ENCODE peak calls at places on chromosome 18, in eight cellular contexts. One of them, this sample, is unnamed.

GRCh38 chr18:43125471-43125870 is 10.0 kb upstream of the RIT2 start:
- DNase-seq in BJ: no peak
- DNase-seq in MM.1S: no peak
- DNase-seq in RWPE2: no peak
- DNase-seq in transverse colon: no peak
- DNase-seq in astrocyte of the cerebellum: no peak
- DNase-seq in HFF-Myc: no peak
- DNase-seq in thyroid gland: no peak
- DNase-seq in this sample: no peak

GRCh38 chr18:42339324-42339723 is 384.3 kb downstream of the PIK3C3 start:
- DNase-seq in MM.1S: no peak
- DNase-seq in HFF-Myc: no peak
- DNase-seq in astrocyte of the cerebellum: no peak
- DNase-seq in BJ: no peak
- DNase-seq in RWPE2: no peak
- DNase-seq in thyroid gland: no peak
- DNase-seq in transverse colon: no peak
- DNase-seq in this sample: no peak

GRCh38 chr18:60649107-60649506 is 276.5 kb upstream of the MC4R start:
- DNase-seq in HFF-Myc: no peak
- DNase-seq in BJ: no peak
- DNase-seq in transverse colon: no peak
- DNase-seq in RWPE2: no peak
- DNase-seq in thyroid gland: no peak
- DNase-seq in astrocyte of the cerebellum: no peak
- DNase-seq in MM.1S: peak; percentile 88
- DNase-seq in this sample: no peak

GRCh38 chr18:66495844-66496243 is 108.0 kb downstream of the CDH19 start:
- DNase-seq in thyroid gland: peak; percentile 80
- DNase-seq in astrocyte of the cerebellum: peak; percentile 4
- DNase-seq in BJ: no peak
- DNase-seq in MM.1S: peak; percentile 73
- DNase-seq in transverse colon: peak; percentile 30
- DNase-seq in HFF-Myc: no peak
- DNase-seq in RWPE2: no peak
- DNase-seq in this sample: no peak

GRCh38 chr18:68484241-68484640 is 230.7 kb downstream of the TMX3 start:
- DNase-seq in BJ: no peak
- DNase-seq in thyroid gland: no peak
- DNase-seq in MM.1S: no peak
- DNase-seq in astrocyte of the cerebellum: peak; percentile 13
- DNase-seq in RWPE2: no peak
- DNase-seq in HFF-Myc: no peak
- DNase-seq in transverse colon: no peak
- DNase-seq in this sample: no peak

GRCh38 chr18:37447959-37448916 is 117.4 kb downstream of the CELF4 start:
- DNase-seq in thyroid gland: no peak
- DNase-seq in BJ: no peak
- DNase-seq in astrocyte of the cerebellum: no peak
- DNase-seq in transverse colon: no peak
- DNase-seq in HFF-Myc: no peak
- DNase-seq in MM.1S: no peak
- DNase-seq in RWPE2: no peak
- DNase-seq in this sample: no peak

GRCh38 chr18:59372975-59373374 is 13.9 kb upstream of the LMAN1 start:
- DNase-seq in BJ: no peak
- DNase-seq in HFF-Myc: no peak
- DNase-seq in transverse colon: no peak
- DNase-seq in RWPE2: no peak
- DNase-seq in astrocyte of the cerebellum: no peak
- DNase-seq in thyroid gland: no peak
- DNase-seq in MM.1S: no peak
- DNase-seq in this sample: no peak

GRCh38 chr18:24915547-24915946 is 436.4 kb downstream of the ZNF521 start:
- DNase-seq in astrocyte of the cerebellum: peak; percentile 8
- DNase-seq in MM.1S: no peak
- DNase-seq in RWPE2: no peak
- DNase-seq in thyroid gland: no peak
- DNase-seq in BJ: peak; percentile 18
- DNase-seq in transverse colon: no peak
- DNase-seq in HFF-Myc: peak; percentile 25
- DNase-seq in this sample: no peak

GRCh38 chr18:45059695-45060094 is 379.0 kb downstream of the SETBP1 start:
- DNase-seq in thyroid gland: no peak
- DNase-seq in MM.1S: no peak
- DNase-seq in transverse colon: no peak
- DNase-seq in RWPE2: no peak
- DNase-seq in astrocyte of the cerebellum: no peak
- DNase-seq in HFF-Myc: peak; percentile 79
- DNase-seq in BJ: peak; percentile 44
- DNase-seq in this sample: no peak

GRCh38 chr18:1053654-1054315 is 149.1 kb downstream of the ADCYAP1 start:
- DNase-seq in transverse colon: no peak
- DNase-seq in RWPE2: no peak
- DNase-seq in HFF-Myc: no peak
- DNase-seq in BJ: no peak
- DNase-seq in MM.1S: no peak
- DNase-seq in thyroid gland: no peak
- DNase-seq in astrocyte of the cerebellum: peak; percentile 18
- DNase-seq in this sample: no peak

GRCh38 chr18:36379426-36379984 is 82.0 kb downstream of the FHOD3 start:
- DNase-seq in RWPE2: no peak
- DNase-seq in MM.1S: no peak
- DNase-seq in BJ: no peak
- DNase-seq in thyroid gland: no peak
- DNase-seq in astrocyte of the cerebellum: no peak
- DNase-seq in transverse colon: no peak
- DNase-seq in HFF-Myc: no peak
- DNase-seq in this sample: no peak

GRCh38 chr18:68897286-68897685 is 99.4 kb downstream of the CCDC102B start:
- DNase-seq in RWPE2: no peak
- DNase-seq in MM.1S: no peak
- DNase-seq in HFF-Myc: no peak
- DNase-seq in astrocyte of the cerebellum: no peak
- DNase-seq in BJ: no peak
- DNase-seq in transverse colon: no peak
- DNase-seq in thyroid gland: no peak
- DNase-seq in this sample: no peak

GRCh38 chr18:74493689-74494088 is 2.5 kb upstream of the CNDP2 start:
- DNase-seq in MM.1S: peak; percentile 89
- DNase-seq in BJ: no peak
- DNase-seq in RWPE2: no peak
- DNase-seq in astrocyte of the cerebellum: peak; percentile 51
- DNase-seq in HFF-Myc: no peak
- DNase-seq in transverse colon: peak; percentile 59
- DNase-seq in thyroid gland: peak; percentile 48
- DNase-seq in this sample: peak; percentile 65

GRCh38 chr18:51211552-51211951 is 14.1 kb upstream of the MEX3C start:
- DNase-seq in astrocyte of the cerebellum: peak; percentile 54
- DNase-seq in MM.1S: no peak
- DNase-seq in transverse colon: peak; percentile 13
- DNase-seq in RWPE2: no peak
- DNase-seq in thyroid gland: no peak
- DNase-seq in HFF-Myc: no peak
- DNase-seq in BJ: no peak
- DNase-seq in this sample: no peak

GRCh38 chr18:58993260-58993659 is 128.6 kb downstream of the ZNF532 start:
- DNase-seq in RWPE2: no peak
- DNase-seq in MM.1S: no peak
- DNase-seq in astrocyte of the cerebellum: peak; percentile 90
- DNase-seq in thyroid gland: no peak
- DNase-seq in BJ: peak; percentile 73
- DNase-seq in transverse colon: no peak
- DNase-seq in HFF-Myc: peak; percentile 72
- DNase-seq in this sample: no peak

GRCh38 chr18:65750421-65751144 is at the start of gene CDH7:
- DNase-seq in transverse colon: no peak
- DNase-seq in RWPE2: no peak
- DNase-seq in astrocyte of the cerebellum: no peak
- DNase-seq in HFF-Myc: no peak
- DNase-seq in BJ: no peak
- DNase-seq in thyroid gland: peak; percentile 2
- DNase-seq in MM.1S: no peak
- DNase-seq in this sample: no peak

GRCh38 chr18:27447530-27447929 is 262.4 kb upstream of the CHST9 start:
- DNase-seq in transverse colon: no peak
- DNase-seq in HFF-Myc: no peak
- DNase-seq in MM.1S: no peak
- DNase-seq in astrocyte of the cerebellum: no peak
- DNase-seq in RWPE2: no peak
- DNase-seq in thyroid gland: no peak
- DNase-seq in BJ: no peak
- DNase-seq in this sample: no peak

GRCh38 chr18:8319798-8320477 is 289.3 kb upstream of the RAB12 start:
- DNase-seq in transverse colon: no peak
- DNase-seq in HFF-Myc: no peak
- DNase-seq in thyroid gland: no peak
- DNase-seq in MM.1S: no peak
- DNase-seq in BJ: no peak
- DNase-seq in RWPE2: no peak
- DNase-seq in astrocyte of the cerebellum: no peak
- DNase-seq in this sample: no peak

GRCh38 chr18:61988100-61988499 is 95.3 kb upstream of the RNF152 start:
- DNase-seq in astrocyte of the cerebellum: no peak
- DNase-seq in HFF-Myc: no peak
- DNase-seq in MM.1S: no peak
- DNase-seq in BJ: no peak
- DNase-seq in transverse colon: no peak
- DNase-seq in RWPE2: no peak
- DNase-seq in thyroid gland: no peak
- DNase-seq in this sample: no peak

GRCh38 chr18:11268691-11269686 is 119.6 kb upstream of the PIEZO2 start:
- DNase-seq in thyroid gland: no peak
- DNase-seq in RWPE2: no peak
- DNase-seq in transverse colon: no peak
- DNase-seq in HFF-Myc: no peak
- DNase-seq in MM.1S: no peak
- DNase-seq in BJ: peak; percentile 24
- DNase-seq in astrocyte of the cerebellum: peak; percentile 56
- DNase-seq in this sample: no peak
- H3K4me3 ChIP-seq in thyroid gland: no peak overlapping the region
- H3K4me3 ChIP-seq in RWPE2: no peak overlapping the region
- H3K4me3 ChIP-seq in transverse colon: no peak overlapping the region
- H3K4me3 ChIP-seq in HFF-Myc: no peak overlapping the region
- H3K4me3 ChIP-seq in MM.1S: no peak overlapping the region
- H3K4me3 ChIP-seq in BJ: no peak overlapping the region
- H3K4me3 ChIP-seq in astrocyte of the cerebellum: no peak overlapping the region
- H3K4me3 ChIP-seq in this sample: no peak overlapping the region

GRCh38 chr18:49277395-49278036 is 182.9 kb downstream of the DYM start:
- DNase-seq in RWPE2: no peak
- DNase-seq in MM.1S: no peak
- DNase-seq in thyroid gland: no peak
- DNase-seq in transverse colon: no peak
- DNase-seq in HFF-Myc: no peak
- DNase-seq in BJ: no peak
- DNase-seq in astrocyte of the cerebellum: peak; percentile 9
- DNase-seq in this sample: no peak
- H3K4me3 ChIP-seq in RWPE2: no peak overlapping the region
- H3K4me3 ChIP-seq in MM.1S: no peak overlapping the region
- H3K4me3 ChIP-seq in thyroid gland: no peak overlapping the region
- H3K4me3 ChIP-seq in transverse colon: no peak overlapping the region
- H3K4me3 ChIP-seq in HFF-Myc: no peak overlapping the region
- H3K4me3 ChIP-seq in BJ: no peak overlapping the region
- H3K4me3 ChIP-seq in astrocyte of the cerebellum: no peak overlapping the region
- H3K4me3 ChIP-seq in this sample: no peak overlapping the region

GRCh38 chr18:23616258-23616657 is 30.0 kb upstream of the NPC1 start:
- DNase-seq in transverse colon: no peak
- DNase-seq in thyroid gland: no peak
- DNase-seq in astrocyte of the cerebellum: no peak
- DNase-seq in HFF-Myc: no peak
- DNase-seq in RWPE2: no peak
- DNase-seq in MM.1S: no peak
- DNase-seq in BJ: no peak
- DNase-seq in this sample: no peak

GRCh38 chr18:23614891-23615290 is 28.6 kb upstream of the NPC1 start:
- DNase-seq in HFF-Myc: no peak
- DNase-seq in RWPE2: no peak
- DNase-seq in astrocyte of the cerebellum: no peak
- DNase-seq in BJ: no peak
- DNase-seq in transverse colon: no peak
- DNase-seq in thyroid gland: no peak
- DNase-seq in MM.1S: no peak
- DNase-seq in this sample: no peak

GRCh38 chr18:23619388-23619873 is 33.1 kb upstream of the NPC1 start:
- DNase-seq in HFF-Myc: no peak
- DNase-seq in BJ: no peak
- DNase-seq in transverse colon: peak; percentile 17
- DNase-seq in thyroid gland: no peak
- DNase-seq in RWPE2: no peak
- DNase-seq in astrocyte of the cerebellum: no peak
- DNase-seq in MM.1S: no peak
- DNase-seq in this sample: no peak

GRCh38 chr18:23617412-23618009 is 31.2 kb upstream of the NPC1 start:
- DNase-seq in HFF-Myc: no peak
- DNase-seq in thyroid gland: no peak
- DNase-seq in BJ: no peak
- DNase-seq in RWPE2: no peak
- DNase-seq in transverse colon: no peak
- DNase-seq in astrocyte of the cerebellum: no peak
- DNase-seq in MM.1S: peak; percentile 63
- DNase-seq in this sample: no peak

GRCh38 chr18:23618862-23619387 is 32.6 kb upstream of the NPC1 start:
- DNase-seq in BJ: no peak
- DNase-seq in HFF-Myc: no peak
- DNase-seq in astrocyte of the cerebellum: no peak
- DNase-seq in MM.1S: no peak
- DNase-seq in RWPE2: no peak
- DNase-seq in transverse colon: no peak
- DNase-seq in thyroid gland: no peak
- DNase-seq in this sample: no peak
- H3K4me3 ChIP-seq in BJ: peak overlapping the region; percentile 40
- H3K4me3 ChIP-seq in HFF-Myc: peak overlapping the region; percentile 39
- H3K4me3 ChIP-seq in astrocyte of the cerebellum: peak overlapping the region; percentile 41
- H3K4me3 ChIP-seq in MM.1S: no peak overlapping the region
- H3K4me3 ChIP-seq in RWPE2: no peak overlapping the region
- H3K4me3 ChIP-seq in transverse colon: peak overlapping the region; percentile 52
- H3K4me3 ChIP-seq in thyroid gland: no peak overlapping the region
- H3K4me3 ChIP-seq in this sample: peak overlapping the region; percentile 35

DNA sequence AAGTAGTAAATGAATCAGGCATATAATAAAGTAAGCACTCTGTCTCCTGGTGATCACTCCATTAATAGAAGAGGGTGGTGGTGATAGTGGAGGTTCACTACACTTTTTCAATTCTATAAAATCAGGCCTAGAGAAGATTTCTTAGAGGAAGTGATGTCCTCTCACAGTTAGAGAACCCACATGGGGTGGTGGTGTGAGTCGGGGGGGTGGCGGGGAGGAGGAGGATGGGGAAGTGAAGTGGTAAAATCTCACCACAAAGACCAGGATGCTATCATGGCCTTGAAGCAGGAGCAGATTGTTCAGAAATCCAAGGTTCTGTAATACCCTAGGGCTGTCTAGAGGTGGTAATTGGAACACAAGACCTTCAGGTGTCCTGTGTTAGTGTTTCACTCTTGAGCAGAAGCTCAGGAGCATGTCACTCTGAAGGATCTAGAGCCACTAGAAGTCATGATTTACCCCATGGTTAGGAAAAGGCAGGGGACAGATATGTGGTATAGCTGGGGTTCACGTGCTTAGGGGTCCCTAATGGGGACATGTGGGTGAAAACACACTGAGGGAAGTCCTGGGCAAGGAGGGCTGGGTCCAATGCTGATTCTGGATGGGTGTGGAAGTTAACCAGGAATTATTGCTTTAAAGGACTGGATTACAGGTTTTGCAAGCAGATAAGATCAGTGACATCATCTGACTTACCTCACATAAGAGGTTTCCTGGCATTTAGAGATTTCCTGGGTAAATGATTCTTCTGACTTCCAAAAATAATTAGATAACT is 31.0 kb downstream of the RNF125 start:
- DNase-seq in transverse colon: peak; percentile 55
- DNase-seq in astrocyte of the cerebellum: no peak
- DNase-seq in BJ: no peak
- DNase-seq in RWPE2: no peak
- DNase-seq in MM.1S: no peak
- DNase-seq in HFF-Myc: no peak
- DNase-seq in thyroid gland: peak; percentile 13
- DNase-seq in this sample: no peak
- H3K4me3 ChIP-seq in transverse colon: no peak overlapping the region
- H3K4me3 ChIP-seq in astrocyte of the cerebellum: no peak overlapping the region
- H3K4me3 ChIP-seq in BJ: no peak overlapping the region
- H3K4me3 ChIP-seq in RWPE2: no peak overlapping the region
- H3K4me3 ChIP-seq in MM.1S: no peak overlapping the region
- H3K4me3 ChIP-seq in HFF-Myc: no peak overlapping the region
- H3K4me3 ChIP-seq in thyroid gland: no peak overlapping the region
- H3K4me3 ChIP-seq in this sample: no peak overlapping the region